ENCODE peak calls at places on chromosomes 7 and 10, in ten cellular contexts. One of them, this sample, is unnamed.

GRCh38 chr7:98643232-98643985 is 26.3 kb downstream of the NPTX2 start:
- DNase-seq in heart right ventricle: no peak
- DNase-seq in neural crest cell: no peak
- DNase-seq in mesothelial cell of epicardium: no peak
- DNase-seq in CD4-positive, alpha-beta T cell: no peak
- DNase-seq in activated CD8-positive, alpha-beta T cell treated with anti-CD3 and anti-CD28 coated beads for 36 hours: no peak
- DNase-seq in foreskin fibroblast: no peak
- DNase-seq in A549: no peak
- DNase-seq in GM20000: no peak
- DNase-seq in endothelial cell of umbilical vein: no peak
- DNase-seq in this sample: no peak

GRCh38 chr10:113754768-113755167 is 3.3 kb downstream of the PLEKHS1 start:
- DNase-seq in neural crest cell: no peak
- DNase-seq in GM20000: no peak
- DNase-seq in activated CD8-positive, alpha-beta T cell treated with anti-CD3 and anti-CD28 coated beads for 36 hours: no peak
- DNase-seq in mesothelial cell of epicardium: no peak
- DNase-seq in CD4-positive, alpha-beta T cell: no peak
- DNase-seq in A549: no peak
- DNase-seq in endothelial cell of umbilical vein: no peak
- DNase-seq in foreskin fibroblast: no peak
- DNase-seq in heart right ventricle: no peak
- DNase-seq in this sample: no peak

GRCh38 chr10:30553625-30554442 is 75.7 kb downstream of the LYZL2 start:
- DNase-seq in GM20000: no peak
- DNase-seq in endothelial cell of umbilical vein: peak; percentile 59
- DNase-seq in neural crest cell: peak; percentile 28
- DNase-seq in mesothelial cell of epicardium: no peak
- DNase-seq in heart right ventricle: peak; percentile 74
- DNase-seq in CD4-positive, alpha-beta T cell: no peak
- DNase-seq in activated CD8-positive, alpha-beta T cell treated with anti-CD3 and anti-CD28 coated beads for 36 hours: no peak
- DNase-seq in foreskin fibroblast: peak; percentile 30
- DNase-seq in A549: peak; percentile 41
- DNase-seq in this sample: no peak

GRCh38 chr10:86968994-86969355 is 693 bp downstream of the ADIRF start:
- DNase-seq in GM20000: no peak
- DNase-seq in foreskin fibroblast: no peak
- DNase-seq in A549: no peak
- DNase-seq in mesothelial cell of epicardium: no peak
- DNase-seq in heart right ventricle: no peak
- DNase-seq in CD4-positive, alpha-beta T cell: no peak
- DNase-seq in neural crest cell: no peak
- DNase-seq in endothelial cell of umbilical vein: no peak
- DNase-seq in activated CD8-positive, alpha-beta T cell treated with anti-CD3 and anti-CD28 coated beads for 36 hours: no peak
- DNase-seq in this sample: no peak

GRCh38 chr7:142100634-142101033 is 10.9 kb upstream of the MGAM2 start:
- DNase-seq in GM20000: no peak
- DNase-seq in endothelial cell of umbilical vein: no peak
- DNase-seq in activated CD8-positive, alpha-beta T cell treated with anti-CD3 and anti-CD28 coated beads for 36 hours: no peak
- DNase-seq in mesothelial cell of epicardium: no peak
- DNase-seq in A549: no peak
- DNase-seq in heart right ventricle: no peak
- DNase-seq in CD4-positive, alpha-beta T cell: no peak
- DNase-seq in neural crest cell: no peak
- DNase-seq in foreskin fibroblast: no peak
- DNase-seq in this sample: no peak

GRCh38 chr10:100519321-100520051 is at the start of gene SEC31B:
- DNase-seq in mesothelial cell of epicardium: no peak
- DNase-seq in neural crest cell: peak; percentile 60
- DNase-seq in foreskin fibroblast: no peak
- DNase-seq in heart right ventricle: peak; percentile 51
- DNase-seq in CD4-positive, alpha-beta T cell: no peak
- DNase-seq in activated CD8-positive, alpha-beta T cell treated with anti-CD3 and anti-CD28 coated beads for 36 hours: no peak
- DNase-seq in endothelial cell of umbilical vein: peak; percentile 33
- DNase-seq in A549: no peak
- DNase-seq in GM20000: no peak
- DNase-seq in this sample: no peak

GRCh38 chr7:140294454-140294853 is 103.9 kb downstream of the SLC37A3 start:
- DNase-seq in A549: no peak
- DNase-seq in neural crest cell: no peak
- DNase-seq in CD4-positive, alpha-beta T cell: no peak
- DNase-seq in GM20000: no peak
- DNase-seq in endothelial cell of umbilical vein: no peak
- DNase-seq in foreskin fibroblast: no peak
- DNase-seq in activated CD8-positive, alpha-beta T cell treated with anti-CD3 and anti-CD28 coated beads for 36 hours: no peak
- DNase-seq in mesothelial cell of epicardium: no peak
- DNase-seq in heart right ventricle: no peak
- DNase-seq in this sample: no peak

GRCh38 chr7:26140380-26140779 is 11.6 kb upstream of the NFE2L3 start:
- DNase-seq in CD4-positive, alpha-beta T cell: no peak
- DNase-seq in endothelial cell of umbilical vein: no peak
- DNase-seq in GM20000: no peak
- DNase-seq in A549: no peak
- DNase-seq in activated CD8-positive, alpha-beta T cell treated with anti-CD3 and anti-CD28 coated beads for 36 hours: no peak
- DNase-seq in mesothelial cell of epicardium: no peak
- DNase-seq in heart right ventricle: no peak
- DNase-seq in neural crest cell: no peak
- DNase-seq in foreskin fibroblast: no peak
- DNase-seq in this sample: no peak

GRCh38 chr7:66815976-66816375 is 75.4 kb downstream of the RABGEF1 start:
- DNase-seq in CD4-positive, alpha-beta T cell: no peak
- DNase-seq in activated CD8-positive, alpha-beta T cell treated with anti-CD3 and anti-CD28 coated beads for 36 hours: peak; percentile 30
- DNase-seq in A549: no peak
- DNase-seq in endothelial cell of umbilical vein: no peak
- DNase-seq in heart right ventricle: no peak
- DNase-seq in GM20000: no peak
- DNase-seq in neural crest cell: no peak
- DNase-seq in foreskin fibroblast: no peak
- DNase-seq in mesothelial cell of epicardium: no peak
- DNase-seq in this sample: no peak

GRCh38 chr10:90319188-90319914 is 538.5 kb downstream of the HTR7 start:
- DNase-seq in GM20000: peak; percentile 14
- DNase-seq in activated CD8-positive, alpha-beta T cell treated with anti-CD3 and anti-CD28 coated beads for 36 hours: peak; percentile 13
- DNase-seq in A549: peak; percentile 56
- DNase-seq in CD4-positive, alpha-beta T cell: no peak
- DNase-seq in neural crest cell: no peak
- DNase-seq in foreskin fibroblast: peak; percentile 87
- DNase-seq in mesothelial cell of epicardium: no peak
- DNase-seq in heart right ventricle: no peak
- DNase-seq in endothelial cell of umbilical vein: peak; percentile 92
- DNase-seq in this sample: no peak

GRCh38 chr10:24882047-24882698 is 70.2 kb downstream of the PRTFDC1 start:
- DNase-seq in heart right ventricle: peak; percentile 27
- DNase-seq in mesothelial cell of epicardium: no peak
- DNase-seq in neural crest cell: no peak
- DNase-seq in activated CD8-positive, alpha-beta T cell treated with anti-CD3 and anti-CD28 coated beads for 36 hours: peak; percentile 75
- DNase-seq in GM20000: no peak
- DNase-seq in A549: no peak
- DNase-seq in endothelial cell of umbilical vein: peak; percentile 41
- DNase-seq in CD4-positive, alpha-beta T cell: peak; percentile 53
- DNase-seq in foreskin fibroblast: no peak
- DNase-seq in this sample: no peak

GRCh38 chr10:43130756-43131155 is 7.5 kb upstream of the CSGALNACT2 start:
- DNase-seq in A549: no peak
- DNase-seq in neural crest cell: no peak
- DNase-seq in heart right ventricle: no peak
- DNase-seq in CD4-positive, alpha-beta T cell: no peak
- DNase-seq in mesothelial cell of epicardium: no peak
- DNase-seq in GM20000: peak; percentile 2
- DNase-seq in foreskin fibroblast: no peak
- DNase-seq in endothelial cell of umbilical vein: no peak
- DNase-seq in activated CD8-positive, alpha-beta T cell treated with anti-CD3 and anti-CD28 coated beads for 36 hours: peak; percentile 0
- DNase-seq in this sample: no peak

GRCh38 chr7:104024632-104025031 is 35.2 kb upstream of the RELN start:
- DNase-seq in GM20000: no peak
- DNase-seq in activated CD8-positive, alpha-beta T cell treated with anti-CD3 and anti-CD28 coated beads for 36 hours: no peak
- DNase-seq in mesothelial cell of epicardium: no peak
- DNase-seq in foreskin fibroblast: no peak
- DNase-seq in A549: no peak
- DNase-seq in heart right ventricle: no peak
- DNase-seq in CD4-positive, alpha-beta T cell: no peak
- DNase-seq in endothelial cell of umbilical vein: no peak
- DNase-seq in neural crest cell: no peak
- DNase-seq in this sample: no peak

GRCh38 chr7:151123485-151124204 is 37.4 kb downstream of the AGAP3 start:
- DNase-seq in CD4-positive, alpha-beta T cell: peak; percentile 81
- DNase-seq in GM20000: peak; percentile 99
- DNase-seq in neural crest cell: peak; percentile 85
- DNase-seq in heart right ventricle: peak; percentile 88
- DNase-seq in foreskin fibroblast: peak; percentile 72
- DNase-seq in activated CD8-positive, alpha-beta T cell treated with anti-CD3 and anti-CD28 coated beads for 36 hours: peak; percentile 87
- DNase-seq in mesothelial cell of epicardium: peak; percentile 79
- DNase-seq in endothelial cell of umbilical vein: peak; percentile 74
- DNase-seq in A549: peak; percentile 94
- DNase-seq in this sample: peak; percentile 67

GRCh38 chr10:104333037-104333727 is 5.1 kb downstream of the ITPRIP start:
- DNase-seq in neural crest cell: no peak
- DNase-seq in GM20000: no peak
- DNase-seq in heart right ventricle: no peak
- DNase-seq in activated CD8-positive, alpha-beta T cell treated with anti-CD3 and anti-CD28 coated beads for 36 hours: peak; percentile 84
- DNase-seq in foreskin fibroblast: no peak
- DNase-seq in A549: no peak
- DNase-seq in CD4-positive, alpha-beta T cell: peak; percentile 54
- DNase-seq in endothelial cell of umbilical vein: no peak
- DNase-seq in mesothelial cell of epicardium: no peak
- DNase-seq in this sample: no peak

GRCh38 chr7:1214516-1214915 is 18.2 kb upstream of the UNCX start:
- DNase-seq in endothelial cell of umbilical vein: no peak
- DNase-seq in activated CD8-positive, alpha-beta T cell treated with anti-CD3 and anti-CD28 coated beads for 36 hours: no peak
- DNase-seq in foreskin fibroblast: no peak
- DNase-seq in GM20000: no peak
- DNase-seq in mesothelial cell of epicardium: no peak
- DNase-seq in heart right ventricle: no peak
- DNase-seq in CD4-positive, alpha-beta T cell: no peak
- DNase-seq in A549: no peak
- DNase-seq in neural crest cell: no peak
- DNase-seq in this sample: no peak

GRCh38 chr7:69018200-69018599 is 580.1 kb upstream of the AUTS2 start:
- DNase-seq in neural crest cell: no peak
- DNase-seq in activated CD8-positive, alpha-beta T cell treated with anti-CD3 and anti-CD28 coated beads for 36 hours: no peak
- DNase-seq in A549: no peak
- DNase-seq in heart right ventricle: no peak
- DNase-seq in foreskin fibroblast: no peak
- DNase-seq in mesothelial cell of epicardium: no peak
- DNase-seq in endothelial cell of umbilical vein: no peak
- DNase-seq in GM20000: no peak
- DNase-seq in CD4-positive, alpha-beta T cell: no peak
- DNase-seq in this sample: no peak
- TF ChIP-seq CTCF in neural crest cell: peak; percentile 37
- TF ChIP-seq CTCF in activated CD8-positive, alpha-beta T cell treated with anti-CD3 and anti-CD28 coated beads for 36 hours: no peak
- TF ChIP-seq CTCF in A549: no peak
- TF ChIP-seq CTCF in heart right ventricle: no peak
- TF ChIP-seq CTCF in foreskin fibroblast: no peak
- TF ChIP-seq CTCF in mesothelial cell of epicardium: no peak
- TF ChIP-seq CTCF in endothelial cell of umbilical vein: no peak
- TF ChIP-seq CTCF in GM20000: no peak
- TF ChIP-seq CTCF in CD4-positive, alpha-beta T cell: no peak
- TF ChIP-seq CTCF in this sample: no peak

DNA sequence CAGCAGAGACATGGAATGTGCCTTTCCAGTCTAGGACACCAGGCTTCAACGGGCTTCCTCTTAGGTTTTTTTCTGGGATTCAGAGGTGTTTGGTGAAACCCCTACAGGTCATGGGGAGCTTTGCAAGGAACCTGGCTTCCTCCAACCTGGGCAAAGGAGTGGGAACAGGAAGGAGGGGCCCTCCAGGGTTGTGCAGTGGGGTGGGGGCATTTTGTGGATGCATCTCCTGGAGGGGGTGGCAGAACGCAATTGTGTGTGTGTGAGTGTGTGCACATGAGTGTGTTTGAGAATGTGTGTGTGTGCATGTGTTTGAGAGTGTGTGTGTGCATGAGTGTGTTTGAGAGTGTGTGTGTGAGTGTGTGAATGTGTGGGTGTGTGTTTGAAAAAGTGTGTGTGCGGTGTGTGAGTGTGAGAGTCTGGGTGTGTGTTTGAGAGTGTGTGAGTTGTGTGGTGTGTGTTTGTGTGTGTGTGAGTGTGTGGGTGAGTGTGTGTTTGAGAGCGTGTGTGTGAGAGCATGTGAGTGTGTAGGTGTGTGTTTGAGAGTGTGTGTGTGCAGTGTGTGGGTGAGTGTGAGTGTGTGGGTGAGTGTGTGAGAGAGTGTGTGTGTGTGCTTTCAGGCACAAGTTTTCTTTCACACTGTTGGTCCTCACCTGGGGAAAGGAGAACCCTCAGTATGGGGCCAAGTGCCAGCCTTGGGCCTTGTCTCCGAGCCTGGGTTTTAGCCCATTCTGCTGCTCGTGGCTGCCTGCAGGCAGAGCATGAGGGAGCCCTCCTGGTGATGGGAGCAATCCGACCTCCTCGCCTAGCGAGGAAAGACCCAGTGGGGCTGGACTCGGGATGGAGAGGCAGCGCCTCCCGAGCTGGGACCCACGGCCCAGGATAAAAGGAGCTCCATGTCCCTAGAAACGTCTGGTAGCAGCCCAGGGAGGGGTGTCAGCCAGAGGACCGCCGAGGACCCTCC is 35.5 kb downstream of the CDH23 start:
- DNase-seq in GM20000: no peak
- DNase-seq in mesothelial cell of epicardium: no peak
- DNase-seq in heart right ventricle: no peak
- DNase-seq in endothelial cell of umbilical vein: no peak
- DNase-seq in A549: peak; percentile 53
- DNase-seq in foreskin fibroblast: no peak
- DNase-seq in activated CD8-positive, alpha-beta T cell treated with anti-CD3 and anti-CD28 coated beads for 36 hours: no peak
- DNase-seq in CD4-positive, alpha-beta T cell: no peak
- DNase-seq in neural crest cell: no peak
- DNase-seq in this sample: no peak
- TF ChIP-seq CTCF in GM20000: no peak
- TF ChIP-seq CTCF in mesothelial cell of epicardium: no peak
- TF ChIP-seq CTCF in heart right ventricle: no peak
- TF ChIP-seq CTCF in endothelial cell of umbilical vein: no peak
- TF ChIP-seq CTCF in A549: no peak
- TF ChIP-seq CTCF in foreskin fibroblast: no peak
- TF ChIP-seq CTCF in activated CD8-positive, alpha-beta T cell treated with anti-CD3 and anti-CD28 coated beads for 36 hours: no peak
- TF ChIP-seq CTCF in CD4-positive, alpha-beta T cell: no peak
- TF ChIP-seq CTCF in neural crest cell: peak; percentile 24
- TF ChIP-seq CTCF in this sample: no peak

GRCh38 chr10:59290448-59290847 is 71.9 kb downstream of the FAM13C start:
- DNase-seq in CD4-positive, alpha-beta T cell: no peak
- DNase-seq in GM20000: peak; percentile 7
- DNase-seq in activated CD8-positive, alpha-beta T cell treated with anti-CD3 and anti-CD28 coated beads for 36 hours: no peak
- DNase-seq in neural crest cell: no peak
- DNase-seq in endothelial cell of umbilical vein: no peak
- DNase-seq in A549: no peak
- DNase-seq in foreskin fibroblast: no peak
- DNase-seq in mesothelial cell of epicardium: no peak
- DNase-seq in heart right ventricle: no peak
- DNase-seq in this sample: no peak
- TF ChIP-seq CTCF in CD4-positive, alpha-beta T cell: no peak
- TF ChIP-seq CTCF in GM20000: no peak
- TF ChIP-seq CTCF in activated CD8-positive, alpha-beta T cell treated with anti-CD3 and anti-CD28 coated beads for 36 hours: no peak
- TF ChIP-seq CTCF in neural crest cell: no peak
- TF ChIP-seq CTCF in endothelial cell of umbilical vein: no peak
- TF ChIP-seq CTCF in A549: no peak
- TF ChIP-seq CTCF in foreskin fibroblast: no peak
- TF ChIP-seq CTCF in mesothelial cell of epicardium: no peak
- TF ChIP-seq CTCF in heart right ventricle: no peak
- TF ChIP-seq CTCF in this sample: no peak

DNA sequence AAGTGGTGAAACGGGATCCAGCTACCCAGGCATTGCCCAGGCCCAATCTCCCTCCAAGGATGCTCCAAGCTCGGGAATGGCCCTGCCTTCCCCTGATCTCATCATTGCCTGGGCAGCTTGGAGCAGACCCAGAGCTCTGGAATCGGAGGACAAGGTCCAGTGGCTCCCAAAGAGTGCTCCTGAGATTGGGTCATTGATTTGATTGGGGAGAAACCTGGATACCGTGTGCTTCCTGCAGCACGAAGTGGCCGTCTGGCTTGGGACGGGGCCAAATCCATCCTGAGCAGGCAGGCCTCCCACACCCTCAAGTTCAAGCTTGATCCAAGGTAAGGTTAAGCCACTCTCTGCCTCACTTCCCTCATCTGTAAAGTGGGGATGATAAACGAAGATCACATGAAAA is 69.9 kb downstream of the OAT start:
- DNase-seq in GM20000: no peak
- DNase-seq in neural crest cell: no peak
- DNase-seq in mesothelial cell of epicardium: no peak
- DNase-seq in endothelial cell of umbilical vein: no peak
- DNase-seq in heart right ventricle: no peak
- DNase-seq in activated CD8-positive, alpha-beta T cell treated with anti-CD3 and anti-CD28 coated beads for 36 hours: no peak
- DNase-seq in A549: no peak
- DNase-seq in foreskin fibroblast: no peak
- DNase-seq in CD4-positive, alpha-beta T cell: no peak
- DNase-seq in this sample: no peak
- TF ChIP-seq CTCF in GM20000: no peak
- TF ChIP-seq CTCF in neural crest cell: no peak
- TF ChIP-seq CTCF in mesothelial cell of epicardium: no peak
- TF ChIP-seq CTCF in endothelial cell of umbilical vein: no peak
- TF ChIP-seq CTCF in heart right ventricle: no peak
- TF ChIP-seq CTCF in activated CD8-positive, alpha-beta T cell treated with anti-CD3 and anti-CD28 coated beads for 36 hours: no peak
- TF ChIP-seq CTCF in A549: no peak
- TF ChIP-seq CTCF in foreskin fibroblast: no peak
- TF ChIP-seq CTCF in CD4-positive, alpha-beta T cell: no peak
- TF ChIP-seq CTCF in this sample: no peak

This sample was measured in activated B cell treated with CpG ODN at 0.5 μM for 24 hours.